ENCODE peak calls at places on chromosomes 4 and X, in five cellular contexts. W, N, H, M and E are unnamed samples.

GRCh38 chr4:76803522-76803921 is 94.4 kb downstream of the SOWAHB start:
- DNase-seq in W (peak), N (peak), H (no peak), M (no peak), E (no peak)

GRCh38 chr4:110878413-110878812 is 255.5 kb upstream of the PITX2 start:
- DNase-seq in M (peak), W (no peak), N (no peak), H (no peak), E (no peak)

GRCh38 chr4:115720611-115721010 is 607.2 kb upstream of the NDST4 start:
- DNase-seq in M (no peak), W (no peak), N (no peak), H (no peak), E (no peak)

GRCh38 chr4:85274955-85275354 is 200.0 kb upstream of the ARHGAP24 start:
- DNase-seq in N (no peak), W (no peak), H (no peak), M (no peak), E (no peak)

GRCh38 chrX:47229427-47229826 is 3.4 kb upstream of the USP11 start:
- DNase-seq in N (no peak), M (no peak), W (no peak), H (no peak), E (no peak)

GRCh38 chr4:167419468-167420133 is 185.3 kb upstream of the SPOCK3 start:
- DNase-seq in H (no peak), N (no peak), W (no peak), M (no peak), E (peak)

GRCh38 chr4:80322716-80323115 is 12.8 kb upstream of the CFAP299 start:
- DNase-seq in N (no peak), H (no peak), M (no peak), W (peak), E (no peak)

GRCh38 chrX:76220856-76221255 is 48.0 kb downstream of the PBDC1 start:
- DNase-seq in N (no peak), H (no peak), M (no peak), W (no peak), E (no peak)

GRCh38 chr4:58093352-58093751 is 983.2 kb upstream of the IGFBP7 start:
- DNase-seq in W (no peak), H (peak), M (no peak), N (no peak), E (no peak)

GRCh38 chr4:151865327-151865726 is 104.5 kb upstream of the GATB start:
- DNase-seq in W (no peak), N (no peak), H (no peak), M (no peak), E (peak)

GRCh38 chrX:138034136-138034535 is 468.2 kb downstream of the ZIC3 start:
- DNase-seq in N (peak), H (no peak), W (no peak), M (no peak), E (peak)

GRCh38 chr4:1356181-1356998 is 9.4 kb downstream of the UVSSA start:
- DNase-seq in N (peak), W (peak), H (peak), M (no peak), E (peak)

GRCh38 chrX:114976321-114976720 is 41.1 kb downstream of the IL13RA2 start:
- DNase-seq in H (no peak), W (peak), N (no peak), M (no peak), E (no peak)
- TF ChIP-seq RAD21 in H (no peak), W (no peak), N (no peak), M (no peak), E (no peak)

DNA sequence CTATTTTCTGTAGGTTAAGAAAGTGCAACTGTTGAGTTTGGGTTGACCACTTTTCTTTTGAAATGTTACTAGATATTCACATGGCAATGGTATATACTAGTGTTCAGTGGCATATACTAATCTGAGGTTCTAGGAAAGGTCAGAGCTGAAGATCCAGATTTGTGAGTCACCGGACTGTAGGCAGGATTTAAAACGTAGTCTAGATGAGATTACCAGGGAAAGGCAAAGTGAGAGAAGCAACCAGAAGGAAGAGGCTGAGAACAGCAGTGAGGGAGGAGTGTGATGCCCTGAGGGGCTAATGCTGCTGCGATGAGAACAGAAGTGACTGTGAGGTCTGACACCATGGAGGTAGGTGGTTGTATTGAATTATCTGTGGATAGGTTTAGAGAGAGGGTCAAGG is 9.7 kb upstream of the PLA2G12A start:
- DNase-seq in W (peak), M (no peak), H (no peak), N (no peak), E (no peak)
- TF ChIP-seq RAD21 in W (no peak), M (no peak), H (no peak), N (no peak), E (no peak)

GRCh38 chrX:149205937-149206336 is 299.2 kb downstream of the IDS start:
- DNase-seq in W (no peak), M (no peak), H (no peak), N (no peak), E (no peak)
- TF ChIP-seq RAD21 in W (no peak), M (no peak), H (no peak), N (no peak), E (no peak)

GRCh38 chr4:188867796-188868195 is 728.6 kb downstream of the TRIML1 start:
- DNase-seq in W (no peak), M (no peak), N (no peak), H (no peak), E (no peak)
- TF ChIP-seq RAD21 in W (no peak), M (no peak), N (no peak), H (no peak), E (no peak)